ENCODE peak calls at places on chromosomes 4 and X, in nine cellular contexts. E is HCT116, T is stomach, V is A549, R is NB4, M is suprapubic skin, W is lower leg skin, S is H54, O is endothelial cell of umbilical vein. Z is an unnamed sample.

GRCh38 chrX:28586891-28587635 is at the start of gene IL1RAPL1:
- DNase-seq in T (no peak), V (peak; percentile 23), R (peak; percentile 1), S (no peak), W (no peak), M (no peak), O (peak; percentile 78), E (no peak), Z (no peak)

GRCh38 chrX:50618788-50619558 is 148.3 kb upstream of the DGKK start:
- DNase-seq in V (no peak), E (no peak), W (no peak), O (peak; percentile 48), S (no peak), M (no peak), R (no peak), T (no peak), Z (no peak)

GRCh38 chrX:16771483-16772398 is 14.5 kb upstream of the TXLNG start:
- DNase-seq in T (no peak), E (peak; percentile 81), W (no peak), S (no peak), V (peak; percentile 86), R (peak; percentile 79), M (no peak), O (peak; percentile 57), Z (no peak)

GRCh38 chrX:19156223-19156622 is 34.0 kb upstream of the ADGRG2 start:
- DNase-seq in O (no peak), E (no peak), V (no peak), R (peak; percentile 15), T (no peak), W (no peak), M (no peak), S (no peak), Z (no peak)

GRCh38 chrX:40694833-40695232 is 40.5 kb downstream of the MED14 start:
- DNase-seq in T (no peak), S (no peak), M (no peak), E (no peak), R (no peak), V (no peak), O (no peak), W (no peak), Z (no peak)

GRCh38 chr4:186137193-186137792 is 32.8 kb downstream of the FAM149A start:
- DNase-seq in S (no peak), V (peak; percentile 11), T (no peak), O (peak; percentile 15), R (peak; percentile 21), M (no peak), W (no peak), E (peak; percentile 12), Z (no peak)

GRCh38 chr4:25466966-25467697 is 90.1 kb downstream of the ANAPC4 start:
- DNase-seq in W (no peak), O (peak; percentile 93), R (no peak), E (no peak), M (no peak), S (no peak), T (no peak), V (no peak), Z (no peak)

GRCh38 chr4:19983072-19983471 is 268.6 kb upstream of the SLIT2 start:
- DNase-seq in O (peak; percentile 90), M (no peak), S (no peak), R (no peak), T (no peak), V (no peak), E (no peak), W (no peak), Z (no peak)

GRCh38 chr4:1524761-1525160 is 118.5 kb upstream of the NKX1-1 start:
- DNase-seq in R (no peak), O (no peak), V (no peak), S (no peak), T (no peak), M (no peak), E (no peak), W (no peak), Z (no peak)

GRCh38 chr4:20251796-20252655 is at the start of gene SLIT2:
- DNase-seq in W (peak; percentile 96), T (peak; percentile 81), R (peak; percentile 80), V (peak; percentile 10), O (peak; percentile 87), E (peak; percentile 24), S (peak; percentile 67), M (peak; percentile 94), Z (peak; percentile 80)

GRCh38 chr4:3385719-3386440 is 55.9 kb upstream of the HGFAC start:
- DNase-seq in O (no peak), W (peak; percentile 85), M (no peak), E (no peak), R (no peak), V (no peak), S (no peak), T (no peak), Z (no peak)

GRCh38 chrX:133302775-133303445 is 84.8 kb upstream of the TFDP3 start:
- DNase-seq in O (no peak), W (no peak), M (no peak), E (no peak), R (no peak), S (no peak), V (no peak), T (no peak), Z (no peak)

GRCh38 chr4:94304365-94304971 is 38.2 kb downstream of the HPGDS start:
- DNase-seq in V (peak; percentile 38), W (no peak), O (peak; percentile 66), S (no peak), E (peak; percentile 27), T (no peak), R (peak; percentile 36), M (no peak), Z (no peak)

GRCh38 chr4:103046416-103047290 is 27.1 kb upstream of the SLC9B1 start:
- DNase-seq in S (no peak), V (peak; percentile 50), W (no peak), R (peak; percentile 57), E (peak; percentile 19), M (no peak), O (peak; percentile 44), T (peak; percentile 30), Z (no peak)

GRCh38 chrX:46588263-46588662 is 14.7 kb downstream of the CHST7 start:
- DNase-seq in V (peak; percentile 28), R (peak; percentile 48), E (no peak), W (no peak), S (no peak), M (no peak), O (peak; percentile 79), T (no peak), Z (peak; percentile 62)

GRCh38 chr4:113292371-113293042 is 243.1 kb downstream of the ANK2 start:
- DNase-seq in V (no peak), E (no peak), M (no peak), T (no peak), O (no peak), W (no peak), S (no peak), R (no peak), Z (peak; percentile 74)

GRCh38 chr4:85986266-85986665 is 373.6 kb downstream of the MAPK10 start:
- DNase-seq in R (no peak), V (no peak), S (no peak), T (no peak), E (no peak), O (no peak), W (no peak), M (no peak), Z (no peak)

GRCh38 chr4:95077864-95078263 is 320.1 kb downstream of the BMPR1B start:
- DNase-seq in S (no peak), V (no peak), O (no peak), R (no peak), M (no peak), E (no peak), W (no peak), T (no peak), Z (no peak)

GRCh38 chr4:7880681-7881080 is 59.0 kb downstream of the AFAP1 start:
- DNase-seq in M (no peak), O (no peak), R (no peak), T (no peak), W (no peak), S (no peak), V (no peak), E (no peak), Z (no peak)

GRCh38 chrX:135516376-135516775 is 4.1 kb upstream of the INTS6L start:
- DNase-seq in O (no peak), S (no peak), R (peak; percentile 80), E (no peak), W (no peak), V (peak; percentile 2), T (no peak), M (no peak), Z (no peak)
- TF ChIP-seq POLR2A in O (no peak), S (no peak), R (no peak), E (no peak), W (no peak), V (no peak), T (no peak), M (no peak), Z (no peak)

DNA sequence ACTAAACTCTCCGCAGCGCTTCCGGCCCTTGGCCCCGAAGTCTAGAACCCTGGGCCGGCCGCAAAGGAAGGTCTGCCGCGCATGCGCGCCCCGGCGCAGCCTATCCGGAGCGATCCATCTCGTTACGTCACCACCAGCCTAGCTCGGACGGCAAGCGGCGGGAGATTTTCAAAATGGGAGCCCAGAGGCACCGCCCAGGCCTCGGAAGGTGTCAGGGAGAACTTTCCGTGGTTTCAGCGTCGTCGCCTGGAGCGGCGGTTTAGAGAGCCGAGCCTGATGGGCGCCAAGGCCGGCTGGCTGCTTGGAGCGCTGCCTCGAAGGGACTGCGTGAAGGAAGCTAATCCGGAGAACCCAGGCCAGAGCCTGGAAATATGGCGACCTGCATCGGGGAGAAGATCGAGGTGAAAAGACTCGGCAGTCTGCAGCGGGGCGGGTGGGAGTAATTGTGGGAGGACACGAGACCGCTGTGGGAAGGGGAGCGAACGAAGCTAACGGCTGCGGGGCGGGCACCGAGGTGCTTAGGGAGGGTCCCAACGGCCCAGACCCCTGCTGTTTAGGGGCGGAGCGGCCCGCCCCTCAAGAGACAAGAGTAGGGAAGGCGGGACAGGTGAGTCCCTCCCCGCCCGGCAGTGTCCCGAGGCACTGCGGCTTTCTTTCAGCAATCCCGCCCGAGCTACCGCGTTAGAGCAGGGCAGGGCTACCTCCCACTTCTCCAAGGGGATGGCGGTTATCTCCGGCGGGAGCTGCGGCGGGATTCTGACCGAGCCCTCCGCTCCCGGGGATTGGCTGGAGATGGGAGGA is at the start of gene PLK4:
- DNase-seq in W (peak; percentile 99), V (peak; percentile 95), T (peak; percentile 95), M (peak; percentile 96), S (peak; percentile 73), O (peak; percentile 97), R (peak; percentile 96), E (peak; percentile 94), Z (peak; percentile 96)
- TF ChIP-seq POLR2A in W (no peak), V (no peak), T (no peak), M (peak; percentile 42), S (peak; percentile 63), O (peak; percentile 28), R (peak; percentile 72), E (peak; percentile 60), Z (no peak)

DNA sequence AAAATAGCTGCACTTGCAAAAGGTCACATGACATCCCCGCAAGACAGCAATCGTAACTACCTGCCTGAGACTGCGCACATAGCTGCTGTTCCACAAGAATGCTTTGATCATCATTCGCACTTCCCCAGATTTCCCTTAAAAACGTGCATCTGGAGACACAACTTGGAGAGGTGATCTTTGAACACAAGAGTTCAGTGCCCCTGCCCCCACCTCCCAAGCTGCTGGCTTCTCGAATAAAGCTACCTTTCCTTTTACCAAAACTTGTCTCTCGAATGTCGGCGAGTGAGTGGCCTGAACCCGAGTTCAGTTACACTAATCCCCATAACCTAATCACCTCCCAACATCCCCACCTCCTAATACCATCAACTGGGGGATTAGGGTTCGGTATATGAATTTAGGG is 14.4 kb upstream of the MRFAP1 start:
- DNase-seq in T (no peak), M (no peak), S (no peak), V (no peak), W (no peak), R (no peak), E (no peak), O (no peak), Z (no peak)
- TF ChIP-seq POLR2A in T (no peak), M (no peak), S (no peak), V (no peak), W (no peak), R (no peak), E (no peak), O (no peak), Z (no peak)

GRCh38 chr4:41360214-41360910 is 103.6 kb downstream of the UCHL1 start:
- DNase-seq in V (peak; percentile 61), S (peak; percentile 40), T (peak; percentile 76), M (no peak), E (no peak), O (peak; percentile 70), W (peak; percentile 91), R (peak; percentile 29), Z (peak; percentile 87)
- TF ChIP-seq POLR2A in V (peak; percentile 16), S (peak; percentile 23), T (no peak), M (no peak), E (no peak), O (no peak), W (no peak), R (no peak), Z (peak; percentile 52)

Z was measured in heart left ventricle.